ENCODE peak calls at places on chromosomes 1 and 21, in eight cellular contexts. One of them, this sample, is unnamed.

GRCh38 chr1:30929135-30929889 is 20.8 kb upstream of the SDC3 start:
- DNase-seq in heart right ventricle: no peak
- DNase-seq in endodermal cell: peak; percentile 90
- DNase-seq in CD8-positive, alpha-beta T cell: peak; percentile 20
- DNase-seq in PC-3: peak; percentile 63
- DNase-seq in OCI-LY7: peak; percentile 60
- DNase-seq in WERI-Rb-1: peak; percentile 65
- DNase-seq in suprapubic skin: no peak
- DNase-seq in this sample: no peak

GRCh38 chr1:223007250-223007649 is 135.8 kb downstream of the TLR5 start:
- DNase-seq in heart right ventricle: no peak
- DNase-seq in endodermal cell: no peak
- DNase-seq in CD8-positive, alpha-beta T cell: no peak
- DNase-seq in PC-3: no peak
- DNase-seq in OCI-LY7: no peak
- DNase-seq in WERI-Rb-1: no peak
- DNase-seq in suprapubic skin: no peak
- DNase-seq in this sample: no peak

GRCh38 chr1:227742738-227743715 is 7.8 kb downstream of the SNAP47 start:
- DNase-seq in heart right ventricle: no peak
- DNase-seq in endodermal cell: peak; percentile 62
- DNase-seq in CD8-positive, alpha-beta T cell: no peak
- DNase-seq in PC-3: no peak
- DNase-seq in OCI-LY7: no peak
- DNase-seq in WERI-Rb-1: no peak
- DNase-seq in suprapubic skin: no peak
- DNase-seq in this sample: no peak

GRCh38 chr1:152411144-152411543 is 2.9 kb downstream of the CRNN start:
- DNase-seq in heart right ventricle: no peak
- DNase-seq in endodermal cell: no peak
- DNase-seq in CD8-positive, alpha-beta T cell: no peak
- DNase-seq in PC-3: no peak
- DNase-seq in OCI-LY7: no peak
- DNase-seq in WERI-Rb-1: no peak
- DNase-seq in suprapubic skin: no peak
- DNase-seq in this sample: no peak

GRCh38 chr21:45939521-45940045 is 42.0 kb upstream of the COL6A1 start:
- DNase-seq in heart right ventricle: no peak
- DNase-seq in endodermal cell: no peak
- DNase-seq in CD8-positive, alpha-beta T cell: no peak
- DNase-seq in PC-3: no peak
- DNase-seq in OCI-LY7: no peak
- DNase-seq in WERI-Rb-1: no peak
- DNase-seq in suprapubic skin: no peak
- DNase-seq in this sample: no peak

GRCh38 chr1:224065455-224065854 is 48.5 kb upstream of the FBXO28 start:
- DNase-seq in heart right ventricle: no peak
- DNase-seq in endodermal cell: no peak
- DNase-seq in CD8-positive, alpha-beta T cell: no peak
- DNase-seq in PC-3: peak; percentile 97
- DNase-seq in OCI-LY7: peak; percentile 7
- DNase-seq in WERI-Rb-1: no peak
- DNase-seq in suprapubic skin: no peak
- DNase-seq in this sample: no peak

GRCh38 chr1:29653886-29654450 is 417.6 kb downstream of the PTPRU start:
- DNase-seq in heart right ventricle: no peak
- DNase-seq in endodermal cell: peak; percentile 16
- DNase-seq in CD8-positive, alpha-beta T cell: no peak
- DNase-seq in PC-3: no peak
- DNase-seq in OCI-LY7: no peak
- DNase-seq in WERI-Rb-1: no peak
- DNase-seq in suprapubic skin: no peak
- DNase-seq in this sample: no peak

GRCh38 chr1:158362941-158363340 is 9.2 kb downstream of the CD1E start:
- DNase-seq in heart right ventricle: no peak
- DNase-seq in endodermal cell: no peak
- DNase-seq in CD8-positive, alpha-beta T cell: no peak
- DNase-seq in PC-3: no peak
- DNase-seq in OCI-LY7: no peak
- DNase-seq in WERI-Rb-1: no peak
- DNase-seq in suprapubic skin: no peak
- DNase-seq in this sample: no peak

GRCh38 chr21:45539796-45540600 is 2.2 kb downstream of the SLC19A1 start:
- DNase-seq in heart right ventricle: no peak
- DNase-seq in endodermal cell: peak; percentile 41
- DNase-seq in CD8-positive, alpha-beta T cell: no peak
- DNase-seq in PC-3: no peak
- DNase-seq in OCI-LY7: no peak
- DNase-seq in WERI-Rb-1: peak; percentile 7
- DNase-seq in suprapubic skin: peak; percentile 65
- DNase-seq in this sample: peak; percentile 69

GRCh38 chr1:208233546-208233945 is 10.6 kb downstream of the PLXNA2 start:
- DNase-seq in heart right ventricle: no peak
- DNase-seq in endodermal cell: peak; percentile 91
- DNase-seq in CD8-positive, alpha-beta T cell: no peak
- DNase-seq in PC-3: no peak
- DNase-seq in OCI-LY7: no peak
- DNase-seq in WERI-Rb-1: no peak
- DNase-seq in suprapubic skin: no peak
- DNase-seq in this sample: no peak

GRCh38 chr1:164806531-164806930 is 247.5 kb downstream of the PBX1 start:
- DNase-seq in heart right ventricle: no peak
- DNase-seq in endodermal cell: no peak
- DNase-seq in CD8-positive, alpha-beta T cell: no peak
- DNase-seq in PC-3: no peak
- DNase-seq in OCI-LY7: no peak
- DNase-seq in WERI-Rb-1: no peak
- DNase-seq in suprapubic skin: no peak
- DNase-seq in this sample: no peak

GRCh38 chr1:22142315-22143064 is 407 bp downstream of the WNT4 start:
- DNase-seq in heart right ventricle: no peak
- DNase-seq in endodermal cell: peak; percentile 80
- DNase-seq in CD8-positive, alpha-beta T cell: no peak
- DNase-seq in PC-3: peak; percentile 30
- DNase-seq in OCI-LY7: no peak
- DNase-seq in WERI-Rb-1: peak; percentile 60
- DNase-seq in suprapubic skin: no peak
- DNase-seq in this sample: no peak

GRCh38 chr1:184965889-184966860 is 8.1 kb downstream of the NIBAN1 start:
- DNase-seq in heart right ventricle: no peak
- DNase-seq in endodermal cell: no peak
- DNase-seq in CD8-positive, alpha-beta T cell: no peak
- DNase-seq in PC-3: no peak
- DNase-seq in OCI-LY7: no peak
- DNase-seq in WERI-Rb-1: no peak
- DNase-seq in suprapubic skin: no peak
- DNase-seq in this sample: no peak

GRCh38 chr1:54081306-54082270 is 28.2 kb downstream of the TCEANC2 start:
- DNase-seq in heart right ventricle: peak; percentile 30
- DNase-seq in endodermal cell: peak; percentile 97
- DNase-seq in CD8-positive, alpha-beta T cell: peak; percentile 34
- DNase-seq in PC-3: peak; percentile 87
- DNase-seq in OCI-LY7: peak; percentile 65
- DNase-seq in WERI-Rb-1: peak; percentile 76
- DNase-seq in suprapubic skin: no peak
- DNase-seq in this sample: no peak

GRCh38 chr1:234628099-234628498 is 18.1 kb upstream of the IRF2BP2 start:
- DNase-seq in heart right ventricle: no peak
- DNase-seq in endodermal cell: no peak
- DNase-seq in CD8-positive, alpha-beta T cell: no peak
- DNase-seq in PC-3: peak; percentile 95
- DNase-seq in OCI-LY7: no peak
- DNase-seq in WERI-Rb-1: no peak
- DNase-seq in suprapubic skin: no peak
- DNase-seq in this sample: no peak

GRCh38 chr21:25636727-25637126 is 2.3 kb upstream of the JAM2 start:
- DNase-seq in heart right ventricle: no peak
- DNase-seq in endodermal cell: no peak
- DNase-seq in CD8-positive, alpha-beta T cell: no peak
- DNase-seq in PC-3: no peak
- DNase-seq in OCI-LY7: no peak
- DNase-seq in WERI-Rb-1: no peak
- DNase-seq in suprapubic skin: no peak
- DNase-seq in this sample: no peak

GRCh38 chr1:223421025-223421424 is 27.8 kb downstream of the CCDC185 start:
- DNase-seq in heart right ventricle: no peak
- DNase-seq in endodermal cell: no peak
- DNase-seq in CD8-positive, alpha-beta T cell: no peak
- DNase-seq in PC-3: no peak
- DNase-seq in OCI-LY7: no peak
- DNase-seq in WERI-Rb-1: no peak
- DNase-seq in suprapubic skin: no peak
- DNase-seq in this sample: no peak

DNA sequence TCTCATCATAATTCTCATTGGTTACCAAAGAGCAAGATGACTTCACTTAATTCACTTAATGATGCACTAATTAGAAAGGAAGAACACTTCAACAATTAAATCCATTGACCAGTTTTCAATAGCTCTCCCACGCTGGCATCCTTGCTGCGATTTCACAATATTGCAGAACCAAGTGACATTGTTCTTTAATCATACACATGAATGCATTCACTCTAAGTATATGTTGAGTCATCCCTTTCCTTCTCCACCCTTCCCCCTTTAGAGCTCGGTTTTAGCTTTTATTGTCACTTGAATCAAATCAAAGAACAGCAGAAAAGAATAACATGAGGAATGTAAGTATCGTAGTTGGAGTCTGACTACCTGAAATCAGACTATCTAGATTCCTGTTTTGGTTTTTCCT is 233.6 kb upstream of the FMN2 start:
- DNase-seq in heart right ventricle: no peak
- DNase-seq in endodermal cell: no peak
- DNase-seq in CD8-positive, alpha-beta T cell: no peak
- DNase-seq in PC-3: peak; percentile 93
- DNase-seq in OCI-LY7: no peak
- DNase-seq in WERI-Rb-1: no peak
- DNase-seq in suprapubic skin: no peak
- DNase-seq in this sample: no peak
- H3K27ac ChIP-seq in heart right ventricle: no peak overlapping the region
- H3K27ac ChIP-seq in endodermal cell: no peak overlapping the region
- H3K27ac ChIP-seq in CD8-positive, alpha-beta T cell: no peak overlapping the region
- H3K27ac ChIP-seq in PC-3: peak overlapping the region; percentile 57
- H3K27ac ChIP-seq in OCI-LY7: no peak overlapping the region
- H3K27ac ChIP-seq in WERI-Rb-1: no peak overlapping the region
- H3K27ac ChIP-seq in suprapubic skin: no peak overlapping the region
- H3K27ac ChIP-seq in this sample: no peak overlapping the region

GRCh38 chr1:1687846-1688245 is 4.7 kb downstream of the SLC35E2B start:
- DNase-seq in heart right ventricle: peak; percentile 2
- DNase-seq in endodermal cell: no peak
- DNase-seq in CD8-positive, alpha-beta T cell: no peak
- DNase-seq in PC-3: no peak
- DNase-seq in OCI-LY7: no peak
- DNase-seq in WERI-Rb-1: no peak
- DNase-seq in suprapubic skin: peak; percentile 67
- DNase-seq in this sample: no peak

GRCh38 chr1:1680031-1680911 is 12.3 kb downstream of the SLC35E2B start:
- DNase-seq in heart right ventricle: peak; percentile 6
- DNase-seq in endodermal cell: no peak
- DNase-seq in CD8-positive, alpha-beta T cell: no peak
- DNase-seq in PC-3: peak; percentile 1
- DNase-seq in OCI-LY7: no peak
- DNase-seq in WERI-Rb-1: no peak
- DNase-seq in suprapubic skin: peak; percentile 63
- DNase-seq in this sample: no peak

GRCh38 chr1:1683104-1683905 is 9.3 kb downstream of the SLC35E2B start:
- DNase-seq in heart right ventricle: no peak
- DNase-seq in endodermal cell: peak; percentile 83
- DNase-seq in CD8-positive, alpha-beta T cell: no peak
- DNase-seq in PC-3: no peak
- DNase-seq in OCI-LY7: no peak
- DNase-seq in WERI-Rb-1: peak; percentile 67
- DNase-seq in suprapubic skin: peak; percentile 71
- DNase-seq in this sample: no peak

GRCh38 chr1:1680912-1681273 is 11.7 kb downstream of the SLC35E2B start:
- DNase-seq in heart right ventricle: peak; percentile 3
- DNase-seq in endodermal cell: no peak
- DNase-seq in CD8-positive, alpha-beta T cell: no peak
- DNase-seq in PC-3: peak; percentile 1
- DNase-seq in OCI-LY7: no peak
- DNase-seq in WERI-Rb-1: no peak
- DNase-seq in suprapubic skin: peak; percentile 60
- DNase-seq in this sample: no peak

GRCh38 chr1:1684031-1684681 is 8.4 kb downstream of the SLC35E2B start:
- DNase-seq in heart right ventricle: no peak
- DNase-seq in endodermal cell: peak; percentile 55
- DNase-seq in CD8-positive, alpha-beta T cell: no peak
- DNase-seq in PC-3: no peak
- DNase-seq in OCI-LY7: no peak
- DNase-seq in WERI-Rb-1: peak; percentile 52
- DNase-seq in suprapubic skin: peak; percentile 74
- DNase-seq in this sample: no peak
- TF ChIP-seq CTCF in heart right ventricle: no peak
- TF ChIP-seq CTCF in endodermal cell: no peak
- TF ChIP-seq CTCF in CD8-positive, alpha-beta T cell: no peak
- TF ChIP-seq CTCF in PC-3: no peak
- TF ChIP-seq CTCF in OCI-LY7: no peak
- TF ChIP-seq CTCF in WERI-Rb-1: no peak
- TF ChIP-seq CTCF in suprapubic skin: no peak
- TF ChIP-seq CTCF in this sample: no peak

DNA sequence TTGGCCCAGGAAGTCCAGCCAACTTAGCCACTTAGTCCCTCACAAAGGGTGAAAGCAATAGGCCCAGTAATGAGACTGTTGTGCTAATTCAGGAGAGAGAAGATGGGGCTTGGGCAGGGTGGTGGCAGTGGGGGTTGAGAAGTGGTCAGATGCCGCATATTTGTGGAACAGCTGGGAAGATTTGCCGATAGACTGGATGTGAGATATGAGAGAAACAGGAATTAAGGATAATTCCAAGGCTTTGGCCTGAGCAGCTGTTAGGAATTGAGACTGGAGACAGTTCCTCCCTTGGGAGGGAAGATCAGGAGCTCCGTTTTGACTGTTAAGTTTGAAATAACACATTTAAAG is 323.6 kb upstream of the FAM78B start:
- DNase-seq in heart right ventricle: no peak
- DNase-seq in endodermal cell: no peak
- DNase-seq in CD8-positive, alpha-beta T cell: no peak
- DNase-seq in PC-3: no peak
- DNase-seq in OCI-LY7: no peak
- DNase-seq in WERI-Rb-1: no peak
- DNase-seq in suprapubic skin: no peak
- DNase-seq in this sample: no peak
- H3K27ac ChIP-seq in heart right ventricle: no peak overlapping the region
- H3K27ac ChIP-seq in endodermal cell: no peak overlapping the region
- H3K27ac ChIP-seq in CD8-positive, alpha-beta T cell: peak overlapping the region; percentile 89
- H3K27ac ChIP-seq in PC-3: no peak overlapping the region
- H3K27ac ChIP-seq in OCI-LY7: no peak overlapping the region
- H3K27ac ChIP-seq in WERI-Rb-1: no peak overlapping the region
- H3K27ac ChIP-seq in suprapubic skin: no peak overlapping the region
- H3K27ac ChIP-seq in this sample: peak overlapping the region; percentile 40

DNA sequence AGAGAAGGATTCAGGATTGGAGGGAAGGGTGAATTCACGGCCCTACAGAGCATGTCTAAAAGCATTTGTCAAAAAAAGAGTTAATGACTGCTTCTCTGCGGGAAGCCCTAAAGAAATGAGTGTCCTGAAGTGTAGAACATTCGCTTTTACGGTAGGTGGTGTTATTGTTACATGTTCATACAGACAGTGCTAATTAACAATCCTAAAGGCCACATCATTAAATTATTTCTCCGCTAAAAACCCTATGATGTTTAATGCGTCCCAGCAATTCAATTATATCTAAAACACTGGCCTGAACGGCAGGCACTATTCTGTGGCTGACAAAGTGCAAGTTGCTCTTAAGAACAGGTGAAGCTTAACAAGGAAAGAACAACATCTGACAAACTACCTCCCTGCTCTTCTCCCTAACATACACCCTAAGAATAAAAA is 112.3 kb upstream of the NFIA start:
- DNase-seq in heart right ventricle: no peak
- DNase-seq in endodermal cell: no peak
- DNase-seq in CD8-positive, alpha-beta T cell: no peak
- DNase-seq in PC-3: peak; percentile 48
- DNase-seq in OCI-LY7: peak; percentile 4
- DNase-seq in WERI-Rb-1: no peak
- DNase-seq in suprapubic skin: no peak
- DNase-seq in this sample: no peak
- TF ChIP-seq CTCF in heart right ventricle: peak; percentile 17
- TF ChIP-seq CTCF in endodermal cell: peak; percentile 58
- TF ChIP-seq CTCF in CD8-positive, alpha-beta T cell: no peak
- TF ChIP-seq CTCF in PC-3: peak; percentile 69
- TF ChIP-seq CTCF in OCI-LY7: peak; percentile 47
- TF ChIP-seq CTCF in WERI-Rb-1: no peak
- TF ChIP-seq CTCF in suprapubic skin: peak; percentile 26
- TF ChIP-seq CTCF in this sample: no peak

This sample was measured in coronary artery.